ENCODE peak calls at places on chromosomes 13 and 19, in ten cellular contexts. One of them, this sample, is unnamed.

GRCh38 chr13:30292325-30292724 is 15.0 kb downstream of the KATNAL1 start:
- DNase-seq in SJSA1: no peak
- DNase-seq in lower lobe of right lung: no peak
- DNase-seq in breast epithelium: no peak
- DNase-seq in Peyer's patch: no peak
- DNase-seq in adrenal gland: no peak
- DNase-seq in IMR-90: no peak
- DNase-seq in AG04450: no peak
- DNase-seq in HAP-1: no peak
- DNase-seq in AG10803: no peak
- DNase-seq in this sample: no peak

GRCh38 chr13:112684444-112684843 is 5.4 kb upstream of the ATP11A start:
- DNase-seq in SJSA1: no peak
- DNase-seq in lower lobe of right lung: no peak
- DNase-seq in breast epithelium: peak; percentile 35
- DNase-seq in Peyer's patch: no peak
- DNase-seq in adrenal gland: no peak
- DNase-seq in IMR-90: no peak
- DNase-seq in AG04450: no peak
- DNase-seq in HAP-1: no peak
- DNase-seq in AG10803: no peak
- DNase-seq in this sample: no peak

GRCh38 chr13:73849292-73849691 is 284.9 kb downstream of the KLF12 start:
- DNase-seq in SJSA1: peak; percentile 26
- DNase-seq in lower lobe of right lung: no peak
- DNase-seq in breast epithelium: no peak
- DNase-seq in Peyer's patch: no peak
- DNase-seq in adrenal gland: no peak
- DNase-seq in IMR-90: peak; percentile 52
- DNase-seq in AG04450: no peak
- DNase-seq in HAP-1: peak; percentile 39
- DNase-seq in AG10803: peak; percentile 59
- DNase-seq in this sample: no peak

GRCh38 chr13:91714726-91715334 is 316.4 kb downstream of the GPC5 start:
- DNase-seq in SJSA1: no peak
- DNase-seq in lower lobe of right lung: no peak
- DNase-seq in breast epithelium: no peak
- DNase-seq in Peyer's patch: no peak
- DNase-seq in adrenal gland: no peak
- DNase-seq in IMR-90: no peak
- DNase-seq in AG04450: no peak
- DNase-seq in HAP-1: no peak
- DNase-seq in AG10803: no peak
- DNase-seq in this sample: no peak

GRCh38 chr13:104757712-104758111 is 1691.5 kb upstream of the SLC10A2 start:
- DNase-seq in SJSA1: no peak
- DNase-seq in lower lobe of right lung: no peak
- DNase-seq in breast epithelium: no peak
- DNase-seq in Peyer's patch: no peak
- DNase-seq in adrenal gland: no peak
- DNase-seq in IMR-90: no peak
- DNase-seq in AG04450: no peak
- DNase-seq in HAP-1: no peak
- DNase-seq in AG10803: no peak
- DNase-seq in this sample: no peak

GRCh38 chr19:46840157-46840942 is 10.3 kb downstream of the AP2S1 start:
- DNase-seq in SJSA1: peak; percentile 64
- DNase-seq in lower lobe of right lung: no peak
- DNase-seq in breast epithelium: no peak
- DNase-seq in Peyer's patch: no peak
- DNase-seq in adrenal gland: peak; percentile 49
- DNase-seq in IMR-90: peak; percentile 70
- DNase-seq in AG04450: no peak
- DNase-seq in HAP-1: peak; percentile 56
- DNase-seq in AG10803: peak; percentile 66
- DNase-seq in this sample: no peak

GRCh38 chr19:6021878-6022569 is 44.1 kb upstream of the RANBP3 start:
- DNase-seq in SJSA1: peak; percentile 15
- DNase-seq in lower lobe of right lung: peak; percentile 75
- DNase-seq in breast epithelium: peak; percentile 68
- DNase-seq in Peyer's patch: peak; percentile 89
- DNase-seq in adrenal gland: peak; percentile 89
- DNase-seq in IMR-90: peak; percentile 69
- DNase-seq in AG04450: peak; percentile 21
- DNase-seq in HAP-1: peak; percentile 77
- DNase-seq in AG10803: peak; percentile 60
- DNase-seq in this sample: no peak

GRCh38 chr13:114281351-114282142 is at the start of gene UPF3A:
- DNase-seq in SJSA1: peak; percentile 97
- DNase-seq in lower lobe of right lung: peak; percentile 92
- DNase-seq in breast epithelium: peak; percentile 91
- DNase-seq in Peyer's patch: peak; percentile 95
- DNase-seq in adrenal gland: peak; percentile 91
- DNase-seq in IMR-90: peak; percentile 87
- DNase-seq in AG04450: peak; percentile 82
- DNase-seq in HAP-1: peak; percentile 76
- DNase-seq in AG10803: peak; percentile 93
- DNase-seq in this sample: peak; percentile 19

GRCh38 chr19:41425174-41426115 is 1.7 kb downstream of the B3GNT8 start:
- DNase-seq in SJSA1: no peak
- DNase-seq in lower lobe of right lung: peak; percentile 51
- DNase-seq in breast epithelium: no peak
- DNase-seq in Peyer's patch: no peak
- DNase-seq in adrenal gland: no peak
- DNase-seq in IMR-90: no peak
- DNase-seq in AG04450: no peak
- DNase-seq in HAP-1: no peak
- DNase-seq in AG10803: no peak
- DNase-seq in this sample: no peak

GRCh38 chr19:55489711-55490477 is 1.7 kb downstream of the SSC5D start:
- DNase-seq in SJSA1: no peak
- DNase-seq in lower lobe of right lung: no peak
- DNase-seq in breast epithelium: no peak
- DNase-seq in Peyer's patch: no peak
- DNase-seq in adrenal gland: no peak
- DNase-seq in IMR-90: no peak
- DNase-seq in AG04450: no peak
- DNase-seq in HAP-1: no peak
- DNase-seq in AG10803: no peak
- DNase-seq in this sample: no peak

GRCh38 chr13:111241006-111241755 is 79.3 kb upstream of the TEX29 start:
- DNase-seq in SJSA1: no peak
- DNase-seq in lower lobe of right lung: no peak
- DNase-seq in breast epithelium: no peak
- DNase-seq in Peyer's patch: no peak
- DNase-seq in adrenal gland: no peak
- DNase-seq in IMR-90: no peak
- DNase-seq in AG04450: no peak
- DNase-seq in HAP-1: no peak
- DNase-seq in AG10803: no peak
- DNase-seq in this sample: no peak

GRCh38 chr13:67228909-67229308 is 1.2 kb downstream of the PCDH9 start:
- DNase-seq in SJSA1: peak; percentile 3
- DNase-seq in lower lobe of right lung: no peak
- DNase-seq in breast epithelium: no peak
- DNase-seq in Peyer's patch: no peak
- DNase-seq in adrenal gland: no peak
- DNase-seq in IMR-90: peak; percentile 32
- DNase-seq in AG04450: no peak
- DNase-seq in HAP-1: no peak
- DNase-seq in AG10803: no peak
- DNase-seq in this sample: no peak

GRCh38 chr19:3459322-3459881 is 20.9 kb downstream of the SMIM24 start:
- DNase-seq in SJSA1: no peak
- DNase-seq in lower lobe of right lung: peak; percentile 79
- DNase-seq in breast epithelium: peak; percentile 71
- DNase-seq in Peyer's patch: peak; percentile 75
- DNase-seq in adrenal gland: peak; percentile 95
- DNase-seq in IMR-90: peak; percentile 94
- DNase-seq in AG04450: peak; percentile 58
- DNase-seq in HAP-1: no peak
- DNase-seq in AG10803: peak; percentile 88
- DNase-seq in this sample: peak; percentile 63
- H3K4me3 ChIP-seq in SJSA1: no peak overlapping the region
- H3K4me3 ChIP-seq in lower lobe of right lung: no peak overlapping the region
- H3K4me3 ChIP-seq in breast epithelium: no peak overlapping the region
- H3K4me3 ChIP-seq in Peyer's patch: no peak overlapping the region
- H3K4me3 ChIP-seq in adrenal gland: no peak overlapping the region
- H3K4me3 ChIP-seq in IMR-90: no peak overlapping the region
- H3K4me3 ChIP-seq in AG04450: no peak overlapping the region
- H3K4me3 ChIP-seq in HAP-1: no peak overlapping the region
- H3K4me3 ChIP-seq in AG10803: no peak overlapping the region
- H3K4me3 ChIP-seq in this sample: no peak overlapping the region

DNA sequence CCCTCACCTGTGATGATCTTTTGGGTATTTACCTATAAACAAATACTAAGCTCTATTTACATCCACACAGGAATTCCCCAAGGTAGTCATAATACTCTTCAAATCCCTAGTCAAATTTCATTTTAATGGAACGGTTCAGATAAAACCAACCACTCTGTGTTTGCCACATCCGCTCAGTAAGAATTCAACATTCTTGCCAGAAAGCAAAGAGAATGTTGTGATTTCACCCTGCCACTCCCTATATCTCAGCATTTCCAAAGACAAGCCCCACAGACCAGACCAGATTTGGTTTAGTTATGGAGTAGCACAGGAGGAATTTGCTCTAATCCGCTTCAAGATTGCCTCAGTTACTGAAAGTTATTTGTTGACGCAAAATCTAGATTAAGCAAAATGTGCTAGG is 105.7 kb upstream of the SERP2 start:
- DNase-seq in SJSA1: peak; percentile 32
- DNase-seq in lower lobe of right lung: no peak
- DNase-seq in breast epithelium: no peak
- DNase-seq in Peyer's patch: no peak
- DNase-seq in adrenal gland: no peak
- DNase-seq in IMR-90: peak; percentile 80
- DNase-seq in AG04450: peak; percentile 36
- DNase-seq in HAP-1: no peak
- DNase-seq in AG10803: peak; percentile 91
- DNase-seq in this sample: no peak
- H3K4me3 ChIP-seq in SJSA1: no peak overlapping the region
- H3K4me3 ChIP-seq in lower lobe of right lung: no peak overlapping the region
- H3K4me3 ChIP-seq in breast epithelium: no peak overlapping the region
- H3K4me3 ChIP-seq in Peyer's patch: no peak overlapping the region
- H3K4me3 ChIP-seq in adrenal gland: no peak overlapping the region
- H3K4me3 ChIP-seq in IMR-90: no peak overlapping the region
- H3K4me3 ChIP-seq in AG04450: no peak overlapping the region
- H3K4me3 ChIP-seq in HAP-1: no peak overlapping the region
- H3K4me3 ChIP-seq in AG10803: no peak overlapping the region
- H3K4me3 ChIP-seq in this sample: no peak overlapping the region

GRCh38 chr13:98866882-98867281 is 111.0 kb downstream of the DOCK9 start:
- DNase-seq in SJSA1: no peak
- DNase-seq in lower lobe of right lung: no peak
- DNase-seq in breast epithelium: no peak
- DNase-seq in Peyer's patch: no peak
- DNase-seq in adrenal gland: no peak
- DNase-seq in IMR-90: no peak
- DNase-seq in AG04450: no peak
- DNase-seq in HAP-1: no peak
- DNase-seq in AG10803: no peak
- DNase-seq in this sample: no peak
- H3K4me3 ChIP-seq in SJSA1: no peak overlapping the region
- H3K4me3 ChIP-seq in lower lobe of right lung: no peak overlapping the region
- H3K4me3 ChIP-seq in breast epithelium: no peak overlapping the region
- H3K4me3 ChIP-seq in Peyer's patch: no peak overlapping the region
- H3K4me3 ChIP-seq in adrenal gland: no peak overlapping the region
- H3K4me3 ChIP-seq in IMR-90: no peak overlapping the region
- H3K4me3 ChIP-seq in AG04450: no peak overlapping the region
- H3K4me3 ChIP-seq in HAP-1: no peak overlapping the region
- H3K4me3 ChIP-seq in AG10803: no peak overlapping the region
- H3K4me3 ChIP-seq in this sample: no peak overlapping the region

DNA sequence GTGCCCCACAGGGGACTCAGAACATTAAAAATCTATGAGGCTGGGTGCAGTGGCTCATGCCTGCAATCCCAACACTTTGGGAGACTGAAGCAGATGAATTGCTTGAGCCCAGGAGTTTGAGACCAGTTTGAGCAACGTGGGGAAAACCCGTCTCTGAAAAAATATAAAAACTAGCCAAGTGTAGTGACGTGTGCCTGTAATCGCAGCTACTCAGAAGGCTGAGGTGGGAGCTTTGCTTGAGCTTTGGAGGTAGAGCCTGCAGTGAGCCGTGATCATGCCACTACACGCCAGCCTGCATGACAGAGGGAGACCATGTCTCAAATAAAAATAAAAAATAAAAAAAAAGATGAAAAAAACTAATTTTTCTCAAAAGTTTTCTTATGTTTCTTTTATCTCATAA is 1070.6 kb downstream of the PCDH9 start:
- DNase-seq in SJSA1: no peak
- DNase-seq in lower lobe of right lung: no peak
- DNase-seq in breast epithelium: no peak
- DNase-seq in Peyer's patch: no peak
- DNase-seq in adrenal gland: no peak
- DNase-seq in IMR-90: no peak
- DNase-seq in AG04450: no peak
- DNase-seq in HAP-1: no peak
- DNase-seq in AG10803: no peak
- DNase-seq in this sample: no peak
- H3K4me3 ChIP-seq in SJSA1: no peak overlapping the region
- H3K4me3 ChIP-seq in lower lobe of right lung: no peak overlapping the region
- H3K4me3 ChIP-seq in breast epithelium: no peak overlapping the region
- H3K4me3 ChIP-seq in Peyer's patch: no peak overlapping the region
- H3K4me3 ChIP-seq in adrenal gland: no peak overlapping the region
- H3K4me3 ChIP-seq in IMR-90: no peak overlapping the region
- H3K4me3 ChIP-seq in AG04450: no peak overlapping the region
- H3K4me3 ChIP-seq in HAP-1: no peak overlapping the region
- H3K4me3 ChIP-seq in AG10803: no peak overlapping the region
- H3K4me3 ChIP-seq in this sample: no peak overlapping the region

DNA sequence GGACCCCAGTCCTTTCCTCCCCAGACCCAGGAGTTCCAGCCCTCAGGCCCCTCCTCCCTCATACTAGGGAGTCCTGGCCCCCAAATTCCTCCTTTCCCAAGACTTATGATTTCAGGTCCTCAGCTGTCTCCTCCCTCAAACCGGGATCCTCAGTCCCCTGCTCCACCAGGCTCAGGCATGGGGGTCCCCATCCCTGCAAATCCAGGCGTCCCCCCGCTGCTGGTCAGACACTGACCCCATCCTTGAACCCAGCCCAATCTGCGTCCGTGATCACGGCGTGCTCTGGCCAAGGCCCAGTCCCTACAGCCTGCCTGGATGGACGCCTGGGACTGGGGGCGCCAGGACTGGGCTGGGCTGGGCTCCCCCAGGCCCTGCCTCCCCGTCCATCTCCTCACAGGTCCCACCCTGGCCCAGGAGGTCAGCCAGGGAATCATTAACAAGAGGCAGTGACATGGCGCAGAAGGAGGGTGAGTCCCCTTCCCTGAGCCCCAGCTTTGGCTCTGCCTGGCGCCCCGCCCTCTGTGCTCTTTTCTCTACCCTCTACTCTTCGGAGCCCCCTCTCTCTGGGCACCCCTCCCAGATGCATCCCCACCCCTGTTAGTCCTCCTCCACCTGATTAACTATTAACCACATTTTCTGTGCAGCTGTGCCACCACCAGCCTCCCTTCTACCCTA is 672 bp downstream of the HPN start:
- DNase-seq in SJSA1: no peak
- DNase-seq in lower lobe of right lung: no peak
- DNase-seq in breast epithelium: no peak
- DNase-seq in Peyer's patch: no peak
- DNase-seq in adrenal gland: no peak
- DNase-seq in IMR-90: no peak
- DNase-seq in AG04450: no peak
- DNase-seq in HAP-1: no peak
- DNase-seq in AG10803: no peak
- DNase-seq in this sample: no peak
- H3K4me3 ChIP-seq in SJSA1: no peak overlapping the region
- H3K4me3 ChIP-seq in lower lobe of right lung: peak overlapping the region; percentile 42
- H3K4me3 ChIP-seq in breast epithelium: peak overlapping the region; percentile 21
- H3K4me3 ChIP-seq in Peyer's patch: peak overlapping the region; percentile 11
- H3K4me3 ChIP-seq in adrenal gland: no peak overlapping the region
- H3K4me3 ChIP-seq in IMR-90: no peak overlapping the region
- H3K4me3 ChIP-seq in AG04450: no peak overlapping the region
- H3K4me3 ChIP-seq in HAP-1: no peak overlapping the region
- H3K4me3 ChIP-seq in AG10803: no peak overlapping the region
- H3K4me3 ChIP-seq in this sample: no peak overlapping the region